ENCODE peak calls at places on chromosomes 1 and 21, in five cellular contexts. R is CD4-positive, alpha-beta T cell; D is mesothelial cell of epicardium; F is AG09319; K is GM23338. H is an unnamed sample.

GRCh38 chr21:42381347-42381984 is 14.4 kb downstream of the TMPRSS3 start:
- DNase-seq in R (no peak), D (no peak), F (no peak), K (peak; percentile 64), H (no peak)

GRCh38 chr1:192252776-192253175 is 64.0 kb upstream of the RGS21 start:
- DNase-seq in R (no peak), D (no peak), F (no peak), K (no peak), H (no peak)

GRCh38 chr1:176073524-176074157 is 133.4 kb downstream of the COP1 start:
- DNase-seq in R (no peak), D (no peak), F (peak; percentile 18), K (peak; percentile 93), H (no peak)

GRCh38 chr1:1758692-1759455 is 19.4 kb downstream of the NADK start:
- DNase-seq in R (no peak), D (no peak), F (no peak), K (no peak), H (no peak)

GRCh38 chr1:4553761-4554160 is 100.6 kb upstream of the AJAP1 start:
- DNase-seq in R (no peak), D (no peak), F (no peak), K (no peak), H (peak; percentile 44)

GRCh38 chr1:21677168-21677567 is 8.0 kb upstream of the RAP1GAP start:
- DNase-seq in R (no peak), D (no peak), F (no peak), K (no peak), H (peak; percentile 51)

GRCh38 chr1:190168893-190169292 is 308.8 kb downstream of the BRINP3 start:
- DNase-seq in R (no peak), D (no peak), F (no peak), K (no peak), H (no peak)

GRCh38 chr1:226799634-226800281 is 60.7 kb upstream of the ITPKB start:
- DNase-seq in R (no peak), D (no peak), F (no peak), K (no peak), H (no peak)

GRCh38 chr1:54683453-54683852 is 32.2 kb upstream of the TTC4 start:
- DNase-seq in R (no peak), D (no peak), F (no peak), K (no peak), H (no peak)

GRCh38 chr1:240027059-240027462 is 64.6 kb upstream of the FMN2 start:
- DNase-seq in R (no peak), D (no peak), F (no peak), K (peak; percentile 75), H (no peak)

GRCh38 chr1:182614796-182615451 is 10.7 kb upstream of the RGS16 start:
- DNase-seq in R (peak; percentile 29), D (peak; percentile 39), F (peak; percentile 67), K (peak; percentile 78), H (peak; percentile 93)

GRCh38 chr1:63928197-63929105 is 154.6 kb downstream of the ROR1 start:
- DNase-seq in R (no peak), D (no peak), F (no peak), K (no peak), H (no peak)

GRCh38 chr1:96887501-96887900 is 165.9 kb downstream of the PTBP2 start:
- DNase-seq in R (no peak), D (no peak), F (no peak), K (no peak), H (no peak)

GRCh38 chr1:219143735-219144134 is 29.9 kb upstream of the LYPLAL1 start:
- DNase-seq in R (no peak), D (no peak), F (no peak), K (no peak), H (no peak)

GRCh38 chr21:46455575-46456385 is 2.9 kb upstream of the DIP2A start:
- DNase-seq in R (no peak), D (no peak), F (no peak), K (no peak), H (no peak)

GRCh38 chr1:38142606-38143005 is 96.0 kb upstream of the POU3F1 start:
- DNase-seq in R (no peak), D (no peak), F (no peak), K (no peak), H (no peak)

GRCh38 chr1:109253803-109254620 is 4.7 kb downstream of the CELSR2 start:
- DNase-seq in R (no peak), D (no peak), F (no peak), K (peak; percentile 62), H (no peak)

GRCh38 chr1:30727796-30728195 is 4.4 kb upstream of the MATN1 start:
- DNase-seq in R (no peak), D (no peak), F (no peak), K (no peak), H (no peak)

GRCh38 chr1:154741327-154741726 is 128.8 kb downstream of the KCNN3 start:
- DNase-seq in R (no peak), D (no peak), F (no peak), K (no peak), H (no peak)
- TF ChIP-seq CTCF in R (no peak), D (no peak), F (no peak), K (no peak), H (no peak)

GRCh38 chr1:228180271-228180987 is 14.8 kb downstream of the IBA57 start:
- DNase-seq in R (no peak), D (no peak), F (no peak), K (peak; percentile 57), H (no peak)
- TF ChIP-seq CTCF in R (no peak), D (no peak), F (peak; percentile 29), K (peak; percentile 69), H (peak; percentile 24)

GRCh38 chr1:211812584-211812983 is 18.0 kb downstream of the LPGAT1 start:
- DNase-seq in R (no peak), D (no peak), F (no peak), K (peak; percentile 36), H (no peak)
- TF ChIP-seq CTCF in R (no peak), D (no peak), F (no peak), K (no peak), H (no peak)

DNA sequence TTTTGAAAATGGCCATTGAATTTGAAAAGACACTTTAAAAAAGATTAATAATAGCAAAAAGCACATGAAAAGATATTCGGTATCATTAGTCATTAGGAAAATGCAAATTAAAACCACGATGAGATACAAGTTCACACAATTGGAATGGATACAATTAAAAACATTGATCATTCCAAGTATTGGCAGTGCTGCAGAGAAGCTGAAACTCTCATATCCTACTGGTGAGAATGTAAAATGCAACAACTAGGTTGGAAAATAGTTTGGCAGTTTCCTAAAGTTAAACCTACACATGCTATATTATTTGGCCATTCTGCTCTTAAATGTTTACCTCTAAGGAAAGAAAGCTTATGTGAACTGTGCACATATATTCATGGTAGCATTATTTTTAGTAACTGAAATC is 838.7 kb upstream of the PRMT6 start:
- DNase-seq in R (no peak), D (no peak), F (no peak), K (peak; percentile 30), H (no peak)
- TF ChIP-seq CTCF in R (no peak), D (peak; percentile 17), F (no peak), K (peak; percentile 57), H (peak; percentile 17)

DNA sequence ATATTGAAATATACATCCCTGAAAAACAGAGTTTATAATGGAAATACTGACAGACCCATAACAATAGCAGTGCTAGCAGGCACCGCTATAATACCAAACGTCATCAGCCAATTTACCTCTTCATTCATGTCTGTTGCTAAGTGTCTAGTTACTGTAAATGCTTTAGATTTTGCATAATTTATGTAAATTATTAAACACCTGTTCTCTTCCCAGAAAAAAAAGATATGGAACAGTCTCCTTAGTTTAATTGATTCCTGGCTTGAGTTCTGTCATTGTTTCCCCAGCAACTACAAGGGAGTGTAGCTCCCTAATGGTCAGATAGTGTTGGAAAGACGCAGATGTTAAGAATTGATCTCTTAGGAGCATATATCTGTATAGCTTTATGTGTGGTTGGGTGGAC is 817.9 kb upstream of the ADGRL2 start:
- DNase-seq in R (no peak), D (no peak), F (no peak), K (no peak), H (no peak)
- TF ChIP-seq CTCF in R (no peak), D (no peak), F (no peak), K (no peak), H (no peak)

DNA sequence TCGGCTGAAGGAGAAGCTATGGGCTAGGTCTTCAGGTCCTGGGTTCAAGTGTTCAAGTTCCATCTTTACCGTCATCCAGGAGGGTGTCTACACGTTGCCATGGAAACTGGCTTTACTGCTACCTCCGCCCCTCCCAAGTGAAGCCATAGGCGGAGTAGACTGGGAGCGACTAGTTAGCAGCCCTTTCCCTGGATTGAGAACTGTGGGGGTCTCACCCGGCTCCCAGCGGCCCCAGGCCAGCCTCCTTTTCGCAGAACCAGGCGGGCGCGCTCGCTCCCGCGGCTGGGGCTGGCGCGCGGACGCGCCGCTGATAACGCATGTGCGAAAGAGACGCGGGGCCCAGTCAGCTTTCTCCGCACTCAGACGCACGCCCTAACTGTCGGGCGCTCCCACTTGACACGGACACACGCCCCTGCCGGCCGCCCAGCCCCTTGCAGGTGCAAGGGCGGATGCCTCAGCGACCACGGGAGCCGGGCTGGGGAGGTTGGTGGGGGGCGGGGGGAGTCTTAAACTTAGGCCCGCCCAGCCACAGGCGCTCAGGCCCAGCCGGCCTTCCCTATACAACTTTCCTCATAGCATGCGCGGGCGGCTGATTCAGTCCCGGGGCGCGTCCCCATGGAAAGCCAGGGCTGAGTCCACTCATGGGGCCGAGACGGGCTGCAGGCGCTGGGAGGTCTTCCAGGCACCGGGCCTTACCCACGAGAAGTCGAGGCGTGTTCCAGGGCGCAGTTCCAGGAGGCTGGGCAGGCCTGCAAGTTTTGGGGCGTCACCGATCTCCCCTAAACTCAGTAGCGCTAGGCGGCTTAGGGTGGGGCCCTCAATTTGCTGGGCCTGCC is 7.4 kb downstream of the EFNA4 start:
- DNase-seq in R (peak; percentile 68), D (peak; percentile 71), F (no peak), K (peak; percentile 95), H (no peak)
- TF ChIP-seq CTCF in R (peak; percentile 42), D (peak; percentile 71), F (peak; percentile 16), K (peak; percentile 49), H (peak; percentile 54)

GRCh38 chr1:32066489-32066873 is 6.3 kb upstream of the TMEM39B start:
- DNase-seq in R (no peak), D (no peak), F (no peak), K (no peak), H (no peak)

GRCh38 chr1:32060914-32061313 is 11.8 kb upstream of the TMEM39B start:
- DNase-seq in R (no peak), D (no peak), F (no peak), K (peak; percentile 84), H (no peak)

GRCh38 chr1:32062867-32063230 is 9.9 kb upstream of the TMEM39B start:
- DNase-seq in R (no peak), D (no peak), F (no peak), K (no peak), H (no peak)

GRCh38 chr1:32068891-32069590 is 3.7 kb upstream of the TMEM39B start:
- DNase-seq in R (no peak), D (no peak), F (no peak), K (peak; percentile 59), H (no peak)

GRCh38 chr1:32063261-32063681 is 9.5 kb upstream of the TMEM39B start:
- DNase-seq in R (no peak), D (no peak), F (no peak), K (peak; percentile 74), H (no peak)
- TF ChIP-seq CTCF in R (peak; percentile 72), D (peak; percentile 67), F (peak; percentile 56), K (peak; percentile 56), H (peak; percentile 68)

GRCh38 chr1:45493116-45493697 is 2.2 kb upstream of the TESK2 start:
- DNase-seq in R (peak; percentile 27), D (no peak), F (peak; percentile 23), K (peak; percentile 77), H (no peak)
- TF ChIP-seq CTCF in R (peak; percentile 68), D (peak; percentile 27), F (peak; percentile 52), K (peak; percentile 75), H (peak; percentile 75)

GRCh38 chr1:158496379-158496778 is 24.4 kb downstream of the OR10R2 start:
- DNase-seq in R (no peak), D (no peak), F (no peak), K (peak; percentile 71), H (no peak)
- TF ChIP-seq CTCF in R (no peak), D (no peak), F (no peak), K (peak; percentile 79), H (no peak)